ENCODE peak calls at places on chromosomes 7 and 10, in four cellular contexts. One of them, this sample, is unnamed.

GRCh38 chr10:96992721-96993120 is 160.6 kb downstream of the LCOR start:
- DNase-seq in K562: no peak
- DNase-seq in HepG2: no peak
- DNase-seq in GM12878: no peak
- DNase-seq in this sample: no peak

GRCh38 chr10:5588603-5589002 is 63.8 kb downstream of the CALML3 start:
- DNase-seq in K562: no peak
- DNase-seq in HepG2: no peak
- DNase-seq in GM12878: no peak
- DNase-seq in this sample: no peak

GRCh38 chr10:102344067-102344466 is 51.4 kb upstream of the NFKB2 start:
- DNase-seq in K562: no peak
- DNase-seq in GM12878: no peak
- DNase-seq in HepG2: no peak
- DNase-seq in this sample: no peak

GRCh38 chr7:1087952-1088920 is at the start of gene GPER1:
- DNase-seq in GM12878: no peak
- DNase-seq in HepG2: peak; percentile 74
- DNase-seq in K562: no peak
- DNase-seq in this sample: no peak

GRCh38 chr7:108836246-108836645 is 266.6 kb downstream of the DNAJB9 start:
- DNase-seq in K562: no peak
- DNase-seq in GM12878: no peak
- DNase-seq in HepG2: no peak
- DNase-seq in this sample: no peak

GRCh38 chr10:96377816-96378294 is 19.1 kb upstream of the OPALIN start:
- DNase-seq in K562: peak; percentile 11
- DNase-seq in GM12878: no peak
- DNase-seq in HepG2: peak; percentile 12
- DNase-seq in this sample: no peak

GRCh38 chr10:118595598-118596425 is at the start of gene PRLHR:
- DNase-seq in HepG2: no peak
- DNase-seq in K562: peak; percentile 18
- DNase-seq in GM12878: no peak
- DNase-seq in this sample: no peak

GRCh38 chr10:43208147-43209063 is 58.5 kb downstream of the RASGEF1A start:
- DNase-seq in HepG2: no peak
- DNase-seq in K562: peak; percentile 41
- DNase-seq in GM12878: no peak
- DNase-seq in this sample: peak; percentile 41

GRCh38 chr7:5797716-5798115 is 16.3 kb upstream of the RNF216 start:
- DNase-seq in HepG2: no peak
- DNase-seq in GM12878: no peak
- DNase-seq in K562: peak; percentile 84
- DNase-seq in this sample: no peak

GRCh38 chr7:99551767-99552463 is at the start of gene FAM200A:
- DNase-seq in GM12878: peak; percentile 49
- DNase-seq in K562: peak; percentile 98
- DNase-seq in HepG2: peak; percentile 81
- DNase-seq in this sample: peak; percentile 87

GRCh38 chr10:101116754-101117153 is 14.3 kb upstream of the TLX1 start:
- DNase-seq in HepG2: no peak
- DNase-seq in K562: no peak
- DNase-seq in GM12878: no peak
- DNase-seq in this sample: no peak

GRCh38 chr7:27203378-27203953 is 3.6 kb upstream of the HOXA13 start:
- DNase-seq in GM12878: no peak
- DNase-seq in HepG2: no peak
- DNase-seq in K562: no peak
- DNase-seq in this sample: no peak

GRCh38 chr7:85160223-85160622 is 26.6 kb downstream of the SEMA3D start:
- DNase-seq in K562: no peak
- DNase-seq in HepG2: no peak
- DNase-seq in GM12878: peak; percentile 30
- DNase-seq in this sample: no peak

GRCh38 chr7:108415821-108416536 is 40.3 kb downstream of the NRCAM start:
- DNase-seq in GM12878: peak; percentile 60
- DNase-seq in K562: peak; percentile 38
- DNase-seq in HepG2: no peak
- DNase-seq in this sample: no peak

GRCh38 chr7:159088016-159088865 is 56.4 kb downstream of the VIPR2 start:
- DNase-seq in HepG2: no peak
- DNase-seq in GM12878: no peak
- DNase-seq in K562: no peak
- DNase-seq in this sample: peak; percentile 36

GRCh38 chr10:50152792-50153272 is 85.1 kb downstream of the WASHC2A start:
- DNase-seq in K562: peak; percentile 53
- DNase-seq in GM12878: no peak
- DNase-seq in HepG2: no peak
- DNase-seq in this sample: peak; percentile 15

GRCh38 chr7:130047801-130048200 is 3.4 kb downstream of the ZC3HC1 start:
- DNase-seq in GM12878: no peak
- DNase-seq in HepG2: no peak
- DNase-seq in K562: no peak
- DNase-seq in this sample: no peak

GRCh38 chr10:28940158-28940888 is 263.0 kb downstream of the BAMBI start:
- DNase-seq in GM12878: no peak
- DNase-seq in HepG2: peak; percentile 91
- DNase-seq in K562: no peak
- DNase-seq in this sample: no peak

GRCh38 chr10:70758757-70759514 is 26.2 kb downstream of the TBATA start:
- DNase-seq in HepG2: peak; percentile 52
- DNase-seq in K562: peak; percentile 89
- DNase-seq in GM12878: peak; percentile 17
- DNase-seq in this sample: peak; percentile 53

GRCh38 chr7:101733713-101734475 is 83.5 kb upstream of the CUX1 start:
- DNase-seq in HepG2: peak; percentile 57
- DNase-seq in GM12878: no peak
- DNase-seq in K562: peak; percentile 90
- DNase-seq in this sample: peak; percentile 71

GRCh38 chr7:30224511-30225031 is 59.8 kb upstream of the ZNRF2 start:
- DNase-seq in GM12878: peak; percentile 65
- DNase-seq in HepG2: no peak
- DNase-seq in K562: no peak
- DNase-seq in this sample: no peak

GRCh38 chr7:140669352-140669751 is 3.4 kb upstream of the ADCK2 start:
- DNase-seq in HepG2: no peak
- DNase-seq in GM12878: no peak
- DNase-seq in K562: no peak
- DNase-seq in this sample: no peak

GRCh38 chr7:101124376-101125056 is 2.4 kb upstream of the SERPINE1 start:
- DNase-seq in GM12878: no peak
- DNase-seq in K562: no peak
- DNase-seq in HepG2: peak; percentile 84
- DNase-seq in this sample: no peak

GRCh38 chr7:105224884-105225651 is 163.7 kb downstream of the SRPK2 start:
- DNase-seq in HepG2: no peak
- DNase-seq in GM12878: peak; percentile 42
- DNase-seq in K562: peak; percentile 73
- DNase-seq in this sample: no peak

GRCh38 chr10:75191821-75192568 is 18.6 kb upstream of the VDAC2 start:
- DNase-seq in K562: peak; percentile 89
- DNase-seq in GM12878: no peak
- DNase-seq in HepG2: peak; percentile 78
- DNase-seq in this sample: no peak

GRCh38 chr7:1106783-1107421 is 19.0 kb downstream of the GPER1 start:
- DNase-seq in GM12878: no peak
- DNase-seq in K562: no peak
- DNase-seq in HepG2: no peak
- DNase-seq in this sample: no peak

GRCh38 chr7:12474035-12474434 is 70.4 kb upstream of the VWDE start:
- DNase-seq in GM12878: no peak
- DNase-seq in K562: peak; percentile 30
- DNase-seq in HepG2: no peak
- DNase-seq in this sample: no peak

GRCh38 chr10:71259282-71259681 is 46.9 kb downstream of the UNC5B start:
- DNase-seq in K562: no peak
- DNase-seq in HepG2: no peak
- DNase-seq in GM12878: no peak
- DNase-seq in this sample: no peak

GRCh38 chr7:64313740-64314491 is at the start of gene ZNF736:
- DNase-seq in HepG2: no peak
- DNase-seq in K562: peak; percentile 92
- DNase-seq in GM12878: peak; percentile 79
- DNase-seq in this sample: no peak

GRCh38 chr10:61283066-61283465 is 170.1 kb downstream of the TMEM26 start:
- DNase-seq in HepG2: no peak
- DNase-seq in K562: no peak
- DNase-seq in GM12878: no peak
- DNase-seq in this sample: no peak

GRCh38 chr10:116891208-116891607 is 41.9 kb downstream of the ENO4 start:
- DNase-seq in GM12878: no peak
- DNase-seq in K562: no peak
- DNase-seq in HepG2: no peak
- DNase-seq in this sample: no peak

GRCh38 chr10:77715081-77715480 is 77.5 kb upstream of the KCNMA1 start:
- DNase-seq in GM12878: no peak
- DNase-seq in HepG2: peak; percentile 23
- DNase-seq in K562: peak; percentile 54
- DNase-seq in this sample: no peak

GRCh38 chr10:77711683-77712049 is 74.1 kb upstream of the KCNMA1 start:
- DNase-seq in K562: no peak
- DNase-seq in HepG2: no peak
- DNase-seq in GM12878: no peak
- DNase-seq in this sample: no peak

GRCh38 chr10:77712207-77712606 is 74.6 kb upstream of the KCNMA1 start:
- DNase-seq in HepG2: no peak
- DNase-seq in K562: no peak
- DNase-seq in GM12878: no peak
- DNase-seq in this sample: no peak

GRCh38 chr10:77715536-77715935 is 77.9 kb upstream of the KCNMA1 start:
- DNase-seq in GM12878: no peak
- DNase-seq in K562: no peak
- DNase-seq in HepG2: no peak
- DNase-seq in this sample: no peak

DNA sequence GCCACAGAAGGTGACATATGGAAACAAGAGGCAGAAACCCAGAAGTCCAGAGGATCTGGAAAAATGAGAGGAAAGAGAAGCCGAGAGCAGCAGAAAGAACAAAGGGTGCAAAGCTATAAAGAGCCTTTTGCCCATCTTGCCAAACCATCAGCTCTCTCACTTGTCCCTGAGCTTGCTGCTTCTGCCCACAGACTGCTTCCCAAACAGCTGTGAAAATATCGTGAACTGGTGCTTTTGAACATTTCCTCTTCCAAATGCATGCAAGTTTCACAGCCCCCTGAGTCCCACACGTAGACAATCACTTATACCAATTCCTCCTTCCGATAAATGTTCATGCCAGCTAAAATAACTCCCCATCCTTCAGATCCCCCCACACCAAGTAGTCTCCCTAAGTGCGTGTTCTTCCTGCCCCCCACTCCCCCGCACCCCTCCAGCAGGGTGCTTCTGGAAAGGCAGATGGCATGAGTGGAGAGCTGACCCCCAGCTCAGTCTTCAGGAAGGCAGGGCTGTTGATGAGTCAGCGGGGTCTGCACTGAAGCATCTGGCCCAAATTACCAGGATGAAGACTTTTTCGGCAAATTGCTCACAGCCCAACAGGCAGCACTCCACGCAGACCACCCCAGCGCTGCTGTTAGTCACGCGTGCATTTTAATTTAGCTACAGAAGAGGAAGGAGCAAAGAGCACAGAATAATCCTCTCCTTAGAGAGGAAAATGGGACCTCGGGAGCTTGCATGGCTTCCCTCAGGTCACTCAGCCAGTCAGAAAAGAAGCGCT is 76.1 kb upstream of the KCNMA1 start:
- DNase-seq in HepG2: no peak
- DNase-seq in GM12878: no peak
- DNase-seq in K562: no peak
- DNase-seq in this sample: no peak
- TF ChIP-seq KDM1A in HepG2: no peak
- TF ChIP-seq KDM1A in GM12878: no peak
- TF ChIP-seq KDM1A in K562: no peak
- TF ChIP-seq KDM1A in this sample: no peak

GRCh38 chr10:104040382-104040781 is 45.3 kb downstream of the COL17A1 start:
- DNase-seq in GM12878: no peak
- DNase-seq in HepG2: no peak
- DNase-seq in K562: no peak
- DNase-seq in this sample: no peak

GRCh38 chr10:104037261-104037951 is 48.3 kb downstream of the COL17A1 start:
- DNase-seq in HepG2: no peak
- DNase-seq in GM12878: no peak
- DNase-seq in K562: no peak
- DNase-seq in this sample: no peak

GRCh38 chr10:104036518-104037260 is 49.0 kb downstream of the COL17A1 start:
- DNase-seq in HepG2: no peak
- DNase-seq in GM12878: no peak
- DNase-seq in K562: no peak
- DNase-seq in this sample: peak; percentile 45

GRCh38 chr10:104038958-104039752 is 46.5 kb downstream of the COL17A1 start:
- DNase-seq in HepG2: no peak
- DNase-seq in K562: no peak
- DNase-seq in GM12878: no peak
- DNase-seq in this sample: no peak

DNA sequence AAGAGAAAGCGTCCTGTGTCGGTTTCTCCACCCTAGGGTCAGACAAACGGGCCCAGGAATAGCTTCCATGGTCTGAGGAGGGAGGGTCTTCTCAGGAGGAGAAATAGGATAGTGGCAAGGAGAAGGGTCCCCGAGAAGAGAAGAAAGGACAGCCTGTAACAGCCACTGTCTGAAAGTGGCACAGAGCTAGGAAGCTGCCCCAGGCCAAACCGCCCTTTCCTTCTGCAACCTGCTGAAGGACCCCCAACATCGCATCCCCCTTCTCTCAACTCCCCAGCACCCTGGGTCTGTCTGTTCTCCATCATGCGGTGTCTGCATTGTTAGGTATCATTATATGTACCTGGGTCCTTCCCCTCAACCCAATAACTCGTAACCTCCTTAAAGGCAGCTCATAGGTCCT is 47.1 kb downstream of the COL17A1 start:
- DNase-seq in K562: no peak
- DNase-seq in HepG2: no peak
- DNase-seq in GM12878: no peak
- DNase-seq in this sample: no peak
- TF ChIP-seq SP1 in K562: no peak
- TF ChIP-seq SP1 in HepG2: no peak
- TF ChIP-seq SP1 in GM12878: no peak
- TF ChIP-seq SP1 in this sample: no peak

DNA sequence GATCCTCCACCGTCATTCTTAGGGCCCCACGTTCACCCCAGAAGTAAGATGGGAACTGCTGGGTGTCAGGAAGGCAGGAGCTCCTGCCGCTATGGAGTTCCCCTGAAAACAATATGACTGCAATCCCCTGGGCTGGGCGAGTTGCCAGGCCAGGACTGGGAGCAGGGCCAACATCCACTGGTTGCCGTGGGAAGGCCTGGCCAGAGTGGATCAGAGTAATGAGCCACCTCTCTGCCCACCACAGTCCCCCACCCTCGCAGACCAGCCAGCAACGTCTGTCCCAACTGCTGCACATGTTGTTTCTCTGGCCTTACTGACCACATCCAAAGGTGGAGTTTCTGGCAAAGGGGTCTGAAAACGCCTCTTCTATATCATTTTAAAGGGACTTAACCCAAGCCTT is 86.6 kb downstream of the STRA8 start:
- DNase-seq in K562: peak; percentile 22
- DNase-seq in GM12878: no peak
- DNase-seq in HepG2: no peak
- DNase-seq in this sample: no peak
- TF ChIP-seq KDM1A in K562: no peak
- TF ChIP-seq KDM1A in GM12878: no peak
- TF ChIP-seq KDM1A in HepG2: no peak
- TF ChIP-seq KDM1A in this sample: no peak

GRCh38 chr10:88874271-88874670 is 5.8 kb upstream of the STAMBPL1 start:
- DNase-seq in K562: no peak
- DNase-seq in GM12878: no peak
- DNase-seq in HepG2: no peak
- DNase-seq in this sample: no peak
- TF ChIP-seq SP1 in K562: no peak
- TF ChIP-seq SP1 in GM12878: no peak
- TF ChIP-seq SP1 in HepG2: no peak
- TF ChIP-seq SP1 in this sample: no peak